ENCODE peak calls at places on chromosomes 2 and 18, in seven cellular contexts. Q is neuronal stem cell; A is heart left ventricle; T is neural progenitor cell; L is activated T-cell treated with anti-CD3 and anti-CD28 coated beads for 1 hour; J is activated CD4-positive, alpha-beta T cell treated with anti-CD3 and anti-CD28 coated beads, Interleukin-2, amount 50 U/mL, for 4 hours; Y is activated CD8-positive, alpha-beta memory T cell treated with anti-CD3 and anti-CD28 coated beads, Interleukin-2, amount 10 ng/mL, durations not matched to agents 7 days and 5 days. F is an unnamed sample.

GRCh38 chr2:88590998-88591613 is 36.2 kb downstream of the EIF2AK3 start:
- DNase-seq in Y (peak; percentile 60), Q (peak; percentile 41), A (peak; percentile 46), T (peak; percentile 69), L (no peak), J (peak; percentile 12), F (peak; percentile 35)

GRCh38 chr2:21422050-21422449 is 298.3 kb downstream of the TDRD15 start:
- DNase-seq in L (no peak), A (peak; percentile 10), Q (peak; percentile 36), J (no peak), T (peak; percentile 66), Y (peak; percentile 43), F (no peak)

GRCh38 chr2:234686088-234686890 is 189.4 kb upstream of the ARL4C start:
- DNase-seq in Y (no peak), J (no peak), Q (peak; percentile 63), A (no peak), L (no peak), T (peak; percentile 85), F (peak; percentile 63)

GRCh38 chr18:45896991-45897390 is 70.1 kb downstream of the EPG5 start:
- DNase-seq in Q (no peak), Y (no peak), T (no peak), A (no peak), L (no peak), J (no peak), F (no peak)

GRCh38 chr18:7417742-7418141 is 149.4 kb upstream of the PTPRM start:
- DNase-seq in T (no peak), A (no peak), Q (no peak), J (no peak), L (no peak), Y (no peak), F (peak; percentile 39)

GRCh38 chr2:25964891-25965290 is 17.4 kb downstream of the KIF3C start:
- DNase-seq in L (no peak), Q (no peak), J (no peak), T (no peak), Y (no peak), A (no peak), F (no peak)

GRCh38 chr2:2846379-2847130 is 515.5 kb upstream of the MYT1L start:
- DNase-seq in L (no peak), J (no peak), Q (no peak), Y (no peak), A (peak; percentile 65), T (no peak), F (no peak)

GRCh38 chr2:108377411-108377810 is 343 bp upstream of the SULT1C4 start:
- DNase-seq in Y (no peak), J (no peak), T (no peak), Q (no peak), A (no peak), L (no peak), F (no peak)

GRCh38 chr18:23572570-23572969 is 13.7 kb downstream of the NPC1 start:
- DNase-seq in T (no peak), Y (no peak), J (no peak), A (no peak), L (no peak), Q (no peak), F (no peak)

GRCh38 chr2:27209621-27210401 is 2.0 kb upstream of the ATRAID start:
- DNase-seq in Y (no peak), T (no peak), J (no peak), A (no peak), Q (no peak), L (no peak), F (no peak)

GRCh38 chr2:170177950-170178781 is at the start of gene MYO3B:
- DNase-seq in Y (no peak), L (no peak), T (no peak), J (no peak), Q (no peak), A (no peak), F (peak; percentile 48)

GRCh38 chr2:239467956-239468490 is 67.2 kb upstream of the HDAC4 start:
- DNase-seq in Q (no peak), L (no peak), A (no peak), T (no peak), Y (no peak), J (no peak), F (no peak)

GRCh38 chr2:96353032-96353561 is 17.5 kb downstream of the NCAPH start:
- DNase-seq in L (no peak), J (no peak), A (peak; percentile 76), Y (no peak), T (no peak), Q (no peak), F (no peak)

GRCh38 chr2:44163782-44164181 is 4.9 kb upstream of the PPM1B start:
- DNase-seq in J (no peak), Y (no peak), L (no peak), A (no peak), Q (no peak), T (no peak), F (no peak)

GRCh38 chr2:234414591-234414990 is 82.3 kb downstream of the ARL4C start:
- DNase-seq in T (no peak), J (no peak), A (no peak), L (no peak), Y (no peak), Q (no peak), F (no peak)

GRCh38 chr2:43634604-43635306 is 2.3 kb upstream of the PLEKHH2 start:
- DNase-seq in Q (no peak), L (no peak), Y (no peak), T (no peak), J (no peak), A (no peak), F (peak; percentile 31)

GRCh38 chr18:24657461-24657860 is 197.0 kb downstream of the HRH4 start:
- DNase-seq in A (no peak), L (no peak), Y (no peak), Q (no peak), T (no peak), J (no peak), F (no peak)

GRCh38 chr2:43013821-43014345 is 212.5 kb downstream of the ZFP36L2 start:
- DNase-seq in Y (no peak), L (no peak), J (no peak), T (no peak), A (no peak), Q (no peak), F (no peak)

GRCh38 chr2:218033208-218033589 is 30.4 kb upstream of the TNS1 start:
- DNase-seq in A (no peak), J (no peak), L (no peak), Y (peak; percentile 22), Q (no peak), T (peak; percentile 1), F (no peak)

GRCh38 chr2:64675860-64676259 is 22.1 kb upstream of the SERTAD2 start:
- DNase-seq in Y (peak; percentile 60), Q (no peak), A (no peak), L (no peak), T (no peak), J (peak; percentile 66), F (no peak)

GRCh38 chr2:8481463-8482009 is 200.3 kb upstream of the ID2 start:
- DNase-seq in Y (peak; percentile 75), J (no peak), A (no peak), Q (no peak), T (no peak), L (no peak), F (peak; percentile 73)

GRCh38 chr2:71465356-71465755 is 12.0 kb downstream of the DYSF start:
- DNase-seq in J (no peak), Q (no peak), A (no peak), Y (no peak), L (no peak), T (no peak), F (no peak)

GRCh38 chr18:36440614-36441013 is 143.1 kb downstream of the FHOD3 start:
- DNase-seq in T (no peak), A (no peak), Y (no peak), Q (no peak), L (no peak), J (no peak), F (peak; percentile 19)

GRCh38 chr2:233350708-233351107 is 3.6 kb upstream of the DGKD start:
- DNase-seq in L (no peak), A (no peak), Y (no peak), J (peak; percentile 30), T (no peak), Q (no peak), F (peak; percentile 94)

GRCh38 chr2:182866461-182867369 is at the start of gene FRZB:
- DNase-seq in J (no peak), Q (peak; percentile 82), T (peak; percentile 91), A (peak; percentile 76), Y (no peak), L (no peak), F (peak; percentile 14)

GRCh38 chr2:189144700-189145211 is 34.8 kb downstream of the COL5A2 start:
- DNase-seq in J (no peak), Y (no peak), T (no peak), A (no peak), Q (no peak), L (no peak), F (no peak)

GRCh38 chr2:149904352-149904751 is 316.8 kb upstream of the MMADHC start:
- DNase-seq in T (no peak), A (no peak), L (no peak), Q (no peak), J (no peak), Y (no peak), F (no peak)

GRCh38 chr18:63098014-63098981 is 221.3 kb downstream of the BCL2 start:
- DNase-seq in A (no peak), T (no peak), Q (no peak), L (peak; percentile 12), J (no peak), Y (peak; percentile 87), F (no peak)

GRCh38 chr18:24427484-24427883 is 1.0 kb downstream of the IMPACT start:
- DNase-seq in A (no peak), Y (no peak), T (peak; percentile 13), L (no peak), Q (no peak), J (no peak), F (no peak)

GRCh38 chr18:2313332-2313731 is 258.0 kb downstream of the METTL4 start:
- DNase-seq in T (no peak), A (no peak), J (no peak), L (no peak), Q (no peak), Y (no peak), F (no peak)

GRCh38 chr2:173346035-173346434 is 8.6 kb upstream of the CDCA7 start:
- DNase-seq in Y (no peak), T (peak; percentile 15), L (no peak), A (no peak), Q (no peak), J (no peak), F (no peak)

GRCh38 chr2:238100049-238100820 is at the start of gene ESPNL:
- DNase-seq in T (no peak), A (no peak), Q (no peak), J (no peak), L (no peak), Y (peak; percentile 38), F (no peak)

GRCh38 chr2:100365434-100365833 is 43.1 kb upstream of the LONRF2 start:
- DNase-seq in J (no peak), A (peak; percentile 12), Y (no peak), T (no peak), L (no peak), Q (no peak), F (peak; percentile 75)

GRCh38 chr18:22318745-22319407 is 98.8 kb downstream of the CTAGE1 start:
- DNase-seq in Q (no peak), Y (no peak), A (no peak), J (no peak), L (no peak), T (peak; percentile 30), F (no peak)

GRCh38 chr2:168149431-168149830 is 98.0 kb downstream of the STK39 start:
- DNase-seq in J (no peak), A (no peak), T (no peak), Q (no peak), Y (no peak), L (no peak), F (no peak)

GRCh38 chr2:135074216-135074615 is 22.1 kb downstream of the RAB3GAP1 start:
- DNase-seq in A (no peak), Q (no peak), J (no peak), T (no peak), L (no peak), Y (no peak), F (no peak)

F was measured in kidney epithelial cell.